ENCODE peak calls at places on chromosomes 16 and 17, in four cellular contexts. One of them, this sample, is unnamed.

GRCh38 chr16:57502048-57502775 is 15.9 kb upstream of the DOK4 start:
- DNase-seq in adrenal gland: no peak
- DNase-seq in HFF-Myc: no peak
- DNase-seq in left lung: no peak
- DNase-seq in this sample: no peak

GRCh38 chr16:30786115-30786935 is 680 bp downstream of the ZNF629 start:
- DNase-seq in adrenal gland: peak
- DNase-seq in HFF-Myc: no peak
- DNase-seq in left lung: peak
- DNase-seq in this sample: no peak

GRCh38 chr17:80786887-80787286 is 204.8 kb upstream of the CHMP6 start:
- DNase-seq in adrenal gland: no peak
- DNase-seq in HFF-Myc: no peak
- DNase-seq in left lung: no peak
- DNase-seq in this sample: no peak

GRCh38 chr16:85379041-85380001 is 233.8 kb upstream of the GSE1 start:
- DNase-seq in adrenal gland: no peak
- DNase-seq in HFF-Myc: no peak
- DNase-seq in left lung: no peak
- DNase-seq in this sample: no peak

GRCh38 chr17:74610108-74610507 is 13.4 kb downstream of the CD300E start:
- DNase-seq in adrenal gland: no peak
- DNase-seq in HFF-Myc: no peak
- DNase-seq in left lung: no peak
- DNase-seq in this sample: no peak

GRCh38 chr16:55116165-55116894 is 185.7 kb downstream of the IRX5 start:
- DNase-seq in adrenal gland: no peak
- DNase-seq in HFF-Myc: peak
- DNase-seq in left lung: no peak
- DNase-seq in this sample: no peak

GRCh38 chr16:61419771-61420170 is 616.5 kb downstream of the CDH8 start:
- DNase-seq in adrenal gland: no peak
- DNase-seq in HFF-Myc: no peak
- DNase-seq in left lung: no peak
- DNase-seq in this sample: no peak

GRCh38 chr17:48722201-48722907 is at the start of gene PRAC1:
- DNase-seq in adrenal gland: no peak
- DNase-seq in HFF-Myc: no peak
- DNase-seq in left lung: no peak
- DNase-seq in this sample: no peak

GRCh38 chr16:71442041-71442440 is at the start of gene TLE7:
- DNase-seq in adrenal gland: no peak
- DNase-seq in HFF-Myc: no peak
- DNase-seq in left lung: no peak
- DNase-seq in this sample: no peak

DNA sequence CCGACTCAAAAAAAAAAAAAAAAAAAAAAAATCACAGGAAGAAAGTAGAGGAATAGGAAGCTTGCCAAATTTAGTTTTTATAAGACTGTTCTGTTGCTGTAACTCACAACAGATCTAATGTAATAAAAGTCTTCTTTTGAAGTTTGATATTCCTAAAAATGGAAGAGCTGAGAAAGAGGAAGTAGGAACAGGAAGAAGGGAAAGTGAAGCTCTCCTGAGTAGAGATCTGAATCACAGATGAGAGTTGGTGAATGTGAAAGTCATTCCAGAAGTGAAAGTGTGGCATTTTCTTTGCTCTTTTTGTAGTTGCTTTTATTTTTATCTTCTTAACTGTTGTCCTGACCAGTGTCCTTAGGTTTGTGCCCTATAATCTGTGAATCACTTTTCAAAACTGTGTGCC is 2.1 kb downstream of the NMT1 start:
- DNase-seq in adrenal gland: no peak
- DNase-seq in HFF-Myc: no peak
- DNase-seq in left lung: no peak
- DNase-seq in this sample: no peak
- TF ChIP-seq CTCF in adrenal gland: no peak
- TF ChIP-seq CTCF in HFF-Myc: no peak
- TF ChIP-seq CTCF in left lung: no peak
- TF ChIP-seq CTCF in this sample: no peak

DNA sequence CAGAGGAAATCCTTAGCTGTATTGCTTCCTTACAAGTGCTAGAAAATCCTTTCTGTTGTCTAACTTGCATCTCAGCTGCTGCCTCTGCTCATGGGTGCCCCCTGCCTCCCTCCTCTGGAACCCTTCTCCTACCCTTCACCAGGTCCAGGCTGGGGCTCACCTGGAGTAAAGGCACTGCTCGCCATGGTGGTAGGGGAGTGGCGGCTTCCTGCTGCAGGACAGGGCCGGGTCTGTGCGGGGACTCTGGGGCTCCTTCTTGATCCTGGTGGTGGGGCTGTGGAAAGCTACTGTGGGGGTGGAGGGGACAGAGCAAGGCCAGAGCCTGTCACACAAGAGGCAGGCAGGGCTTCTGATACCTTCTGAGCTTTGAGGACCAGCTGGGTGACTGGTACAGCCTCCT is 12.4 kb downstream of the ETV4 start:
- DNase-seq in adrenal gland: no peak
- DNase-seq in HFF-Myc: no peak
- DNase-seq in left lung: no peak
- DNase-seq in this sample: no peak
- TF ChIP-seq CTCF in adrenal gland: no peak
- TF ChIP-seq CTCF in HFF-Myc: no peak
- TF ChIP-seq CTCF in left lung: no peak
- TF ChIP-seq CTCF in this sample: no peak

GRCh38 chr16:1713331-1713730 is 7.3 kb downstream of the MAPK8IP3 start:
- DNase-seq in adrenal gland: no peak
- DNase-seq in HFF-Myc: no peak
- DNase-seq in left lung: no peak
- DNase-seq in this sample: no peak
- TF ChIP-seq CTCF in adrenal gland: no peak
- TF ChIP-seq CTCF in HFF-Myc: no peak
- TF ChIP-seq CTCF in left lung: no peak
- TF ChIP-seq CTCF in this sample: no peak

DNA sequence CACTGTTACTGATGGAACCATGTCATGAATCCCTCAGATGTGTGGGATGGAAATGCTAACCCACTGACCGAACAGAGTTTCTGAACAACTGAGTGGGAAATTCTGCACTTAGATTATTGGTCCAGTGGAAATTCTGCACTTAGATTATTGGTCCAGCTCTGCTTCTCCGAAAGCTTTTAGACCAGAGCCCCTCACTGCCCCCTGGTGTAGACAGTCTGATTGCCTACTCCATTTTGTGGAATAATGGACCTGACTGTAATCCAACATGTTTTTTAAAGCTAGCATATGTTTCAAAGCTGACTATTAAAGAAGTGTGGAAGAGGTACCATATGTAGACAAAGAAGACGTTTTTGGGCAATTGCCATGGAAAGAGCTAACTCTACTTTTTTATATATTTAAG is 50.3 kb upstream of the TBX2 start:
- DNase-seq in adrenal gland: no peak
- DNase-seq in HFF-Myc: no peak
- DNase-seq in left lung: no peak
- DNase-seq in this sample: no peak
- TF ChIP-seq CTCF in adrenal gland: peak
- TF ChIP-seq CTCF in HFF-Myc: peak
- TF ChIP-seq CTCF in left lung: no peak
- TF ChIP-seq CTCF in this sample: no peak

DNA sequence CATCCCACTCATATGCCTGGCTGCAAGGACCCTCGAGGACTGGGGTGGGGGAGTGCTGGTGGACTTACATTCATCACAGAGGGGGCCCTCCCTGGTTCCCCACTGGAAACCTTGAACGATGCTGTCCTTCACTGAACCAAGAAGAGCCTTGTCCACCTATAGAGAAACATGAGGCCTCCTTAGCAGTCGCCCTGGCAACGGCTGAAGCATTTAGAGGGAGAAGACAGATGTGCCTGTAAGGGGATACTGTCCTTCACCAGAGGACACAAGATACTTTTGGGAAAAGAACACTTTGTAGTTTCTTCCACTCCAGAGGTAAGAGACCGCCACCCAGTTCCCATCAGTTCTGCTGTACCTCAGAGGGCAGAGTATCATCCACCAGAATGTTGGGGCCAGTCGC is 6.5 kb downstream of the HIGD1B start:
- DNase-seq in adrenal gland: no peak
- DNase-seq in HFF-Myc: no peak
- DNase-seq in left lung: no peak
- DNase-seq in this sample: no peak
- TF ChIP-seq CTCF in adrenal gland: no peak
- TF ChIP-seq CTCF in HFF-Myc: no peak
- TF ChIP-seq CTCF in left lung: no peak
- TF ChIP-seq CTCF in this sample: no peak

DNA sequence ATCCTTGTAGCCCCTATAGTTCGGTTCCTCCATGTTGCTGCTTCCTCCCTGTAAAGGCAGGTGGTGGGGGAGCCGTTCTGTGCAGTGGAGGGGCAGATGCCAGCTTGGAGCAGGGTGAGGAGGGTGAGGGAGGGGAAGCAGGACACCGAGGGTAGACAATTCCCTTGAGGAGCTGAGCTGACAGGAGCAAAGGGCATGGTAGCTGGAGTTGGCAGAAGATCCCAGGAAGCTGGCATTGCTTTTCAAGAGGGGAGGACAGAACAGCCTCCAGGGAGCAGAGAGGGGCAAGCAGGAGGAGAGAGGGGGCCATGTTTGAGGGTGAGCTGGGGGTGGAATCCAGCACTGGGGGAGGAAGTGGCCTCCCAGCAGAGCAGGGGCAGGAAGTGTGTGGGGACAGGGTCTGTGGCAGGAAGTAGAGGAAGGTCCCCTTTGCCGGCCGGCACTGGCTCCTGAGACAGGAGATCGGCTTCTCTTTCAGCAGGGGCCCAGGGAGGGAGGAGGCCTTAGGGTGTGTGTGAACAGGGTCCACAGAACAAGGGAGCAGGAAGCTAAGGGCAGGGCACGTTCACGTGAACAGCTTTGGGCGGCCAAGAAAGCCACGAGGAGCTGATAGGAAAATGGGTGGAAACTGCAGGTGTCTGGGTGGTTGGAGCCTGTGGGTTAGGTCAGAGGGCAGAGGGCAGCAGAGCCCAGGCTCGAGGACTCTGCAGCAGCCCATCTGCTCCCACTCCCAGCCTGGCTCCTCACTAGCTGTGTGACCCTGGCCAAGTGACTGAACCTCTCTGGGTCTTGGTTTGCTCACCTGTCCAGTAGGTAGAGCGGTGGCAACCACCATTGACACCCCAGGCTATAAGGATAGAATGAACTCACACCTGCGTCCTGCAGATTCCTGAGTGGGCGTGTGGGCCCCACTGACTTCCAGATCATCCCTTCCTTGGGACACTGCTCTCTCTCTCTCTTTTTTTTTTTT is 17.5 kb upstream of the SPNS2 start:
- DNase-seq in adrenal gland: no peak
- DNase-seq in HFF-Myc: no peak
- DNase-seq in left lung: no peak
- DNase-seq in this sample: no peak
- TF ChIP-seq CTCF in adrenal gland: no peak
- TF ChIP-seq CTCF in HFF-Myc: no peak
- TF ChIP-seq CTCF in left lung: no peak
- TF ChIP-seq CTCF in this sample: no peak

GRCh38 chr16:19717781-19718623 is at the start of the genes IQCK and KNOP1:
- DNase-seq in adrenal gland: peak
- DNase-seq in HFF-Myc: peak
- DNase-seq in left lung: peak
- DNase-seq in this sample: peak
- TF ChIP-seq CTCF in adrenal gland: no peak
- TF ChIP-seq CTCF in HFF-Myc: no peak
- TF ChIP-seq CTCF in left lung: no peak
- TF ChIP-seq CTCF in this sample: no peak

GRCh38 chr17:18008496-18009268 is 30.3 kb downstream of the ATPAF2 start:
- DNase-seq in adrenal gland: no peak
- DNase-seq in HFF-Myc: no peak
- DNase-seq in left lung: no peak
- DNase-seq in this sample: no peak

GRCh38 chr17:18009609-18010420 is 29.2 kb downstream of the ATPAF2 start:
- DNase-seq in adrenal gland: no peak
- DNase-seq in HFF-Myc: no peak
- DNase-seq in left lung: no peak
- DNase-seq in this sample: no peak

GRCh38 chr17:18015603-18016002 is 23.4 kb downstream of the ATPAF2 start:
- DNase-seq in adrenal gland: no peak
- DNase-seq in HFF-Myc: no peak
- DNase-seq in left lung: no peak
- DNase-seq in this sample: no peak

GRCh38 chr17:18014006-18014405 is 25.0 kb downstream of the ATPAF2 start:
- DNase-seq in adrenal gland: no peak
- DNase-seq in HFF-Myc: no peak
- DNase-seq in left lung: no peak
- DNase-seq in this sample: no peak

DNA sequence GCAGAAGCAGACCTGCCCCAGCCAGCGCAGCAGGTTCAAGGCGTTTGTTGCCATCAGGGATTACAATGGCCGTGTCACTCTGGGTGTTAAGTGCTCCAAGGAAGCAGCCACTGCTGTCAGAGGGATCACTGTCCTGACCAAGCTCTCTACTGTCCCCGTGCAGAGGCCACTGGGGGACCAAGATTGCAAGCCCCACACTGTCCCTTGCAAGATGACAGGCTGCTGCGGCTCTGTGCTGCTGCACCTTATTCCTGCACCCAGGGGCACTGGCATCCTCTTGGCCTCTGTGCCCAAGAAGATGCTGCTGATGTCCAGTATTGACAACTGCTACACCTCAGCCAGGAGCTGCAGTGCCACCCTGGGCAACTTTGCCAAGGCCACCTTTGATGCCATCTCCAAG is 27.7 kb downstream of the ATPAF2 start:
- DNase-seq in adrenal gland: no peak
- DNase-seq in HFF-Myc: no peak
- DNase-seq in left lung: no peak
- DNase-seq in this sample: no peak
- TF ChIP-seq CTCF in adrenal gland: no peak
- TF ChIP-seq CTCF in HFF-Myc: no peak
- TF ChIP-seq CTCF in left lung: no peak
- TF ChIP-seq CTCF in this sample: no peak

GRCh38 chr16:80369559-80369958 is 171.2 kb upstream of the DYNLRB2 start:
- DNase-seq in adrenal gland: no peak
- DNase-seq in HFF-Myc: peak
- DNase-seq in left lung: no peak
- DNase-seq in this sample: no peak
- TF ChIP-seq CTCF in adrenal gland: peak
- TF ChIP-seq CTCF in HFF-Myc: peak
- TF ChIP-seq CTCF in left lung: peak
- TF ChIP-seq CTCF in this sample: no peak